ENCODE peak calls at places on chromosomes 12 and 14, in four cellular contexts. U, R, G and Q are unnamed samples.

GRCh38 chr12:96236221-96236822 is 42.1 kb downstream of the ELK3 start:
- DNase-seq in U (peak; percentile 51), R (peak; percentile 45), G (peak; percentile 85), Q (peak; percentile 40)

GRCh38 chr12:14810953-14811483 is 3.0 kb downstream of the SMCO3 start:
- DNase-seq in U (peak; percentile 33), R (no peak), G (no peak), Q (peak; percentile 45)

GRCh38 chr14:99436247-99437180 is 44.1 kb downstream of the SETD3 start:
- DNase-seq in U (peak; percentile 70), R (no peak), G (no peak), Q (peak; percentile 59)

GRCh38 chr12:63042646-63043045 is 107.7 kb upstream of the PPM1H start:
- DNase-seq in U (peak; percentile 27), R (no peak), G (no peak), Q (no peak)

GRCh38 chr12:95633671-95634465 is 82.6 kb upstream of the USP44 start:
- DNase-seq in U (no peak), R (no peak), G (peak; percentile 67), Q (no peak)

GRCh38 chr12:65205886-65206285 is 36.5 kb downstream of the LEMD3 start:
- DNase-seq in U (no peak), R (no peak), G (no peak), Q (no peak)

GRCh38 chr12:58833844-58834243 is 86.5 kb downstream of the LRIG3 start:
- DNase-seq in U (no peak), R (no peak), G (no peak), Q (no peak)

GRCh38 chr12:101186291-101186690 is 23.7 kb downstream of the SLC5A8 start:
- DNase-seq in U (no peak), R (no peak), G (no peak), Q (no peak)

GRCh38 chr12:9906888-9907287 is 25.3 kb downstream of the CLEC2A start:
- DNase-seq in U (no peak), R (no peak), G (no peak), Q (no peak)

GRCh38 chr14:96938946-96939345 is 141.8 kb downstream of the VRK1 start:
- DNase-seq in U (no peak), R (no peak), G (no peak), Q (no peak)
- TF ChIP-seq CTCF in U (no peak), R (peak; percentile 50), G (no peak), Q (peak; percentile 18)

GRCh38 chr14:30270200-30271161 is 288.5 kb upstream of the G2E3 start:
- DNase-seq in U (peak; percentile 81), R (peak; percentile 83), G (peak; percentile 59), Q (peak; percentile 79)
- H3K4me3 ChIP-seq in U (peak overlapping the region; percentile 41), R (no peak overlapping the region), G (peak overlapping the region; percentile 19), Q (peak overlapping the region; percentile 47)

GRCh38 chr14:77026930-77027537 is 1.5 kb downstream of the IRF2BPL start:
- DNase-seq in U (peak; percentile 54), R (peak; percentile 93), G (no peak), Q (no peak)
- H3K27ac ChIP-seq in U (peak overlapping the region; percentile 99), R (peak overlapping the region; percentile 99), G (peak overlapping the region; percentile 99), Q (peak overlapping the region; percentile 97)

GRCh38 chr12:125552223-125552747 is 487.1 kb downstream of the AACS start:
- DNase-seq in U (no peak), R (no peak), G (no peak), Q (no peak)

GRCh38 chr12:125549836-125550235 is 484.6 kb downstream of the AACS start:
- DNase-seq in U (no peak), R (no peak), G (no peak), Q (no peak)

GRCh38 chr12:125544979-125545378 is 479.7 kb downstream of the AACS start:
- DNase-seq in U (no peak), R (no peak), G (no peak), Q (no peak)

GRCh38 chr12:125549171-125549570 is 483.9 kb downstream of the AACS start:
- DNase-seq in U (no peak), R (no peak), G (no peak), Q (no peak)
- TF ChIP-seq CTCF in U (no peak), R (no peak), G (no peak), Q (no peak)

GRCh38 chr12:114676142-114676741 is 7.7 kb downstream of the TBX3 start:
- DNase-seq in U (no peak), R (no peak), G (no peak), Q (no peak)
- H3K4me3 ChIP-seq in U (peak overlapping the region; percentile 15), R (no peak overlapping the region), G (no peak overlapping the region), Q (no peak overlapping the region)

DNA sequence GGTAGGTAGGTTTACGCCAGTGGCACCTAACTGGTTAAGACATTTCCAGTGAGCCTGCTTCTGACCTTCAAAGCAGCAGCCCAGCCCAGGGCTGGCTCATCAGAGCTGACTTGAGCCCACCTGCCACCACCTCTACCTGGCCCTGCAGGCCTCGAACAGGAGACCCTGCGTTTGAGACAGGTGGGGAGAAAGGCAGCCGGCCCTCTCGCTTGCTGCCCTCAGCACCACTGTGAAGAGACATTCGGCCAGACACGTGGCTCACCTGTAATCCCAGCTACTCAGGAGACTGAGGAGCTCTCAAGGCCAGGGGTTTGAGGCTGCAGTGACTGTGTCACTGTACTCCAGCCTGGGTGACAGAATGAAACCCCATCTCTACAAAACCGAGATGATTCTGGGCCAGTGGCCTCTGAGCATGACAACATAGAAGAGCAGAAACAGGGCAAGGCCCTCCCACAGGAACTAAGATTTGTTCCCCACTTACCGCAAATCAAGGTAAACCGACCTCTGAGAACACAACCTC is 74.2 kb downstream of the TESC start:
- DNase-seq in U (no peak), R (no peak), G (peak; percentile 14), Q (no peak)
- H3K27ac ChIP-seq in U (no peak overlapping the region), R (no peak overlapping the region), G (peak overlapping the region; percentile 41), Q (no peak overlapping the region)

GRCh38 chr12:34626363-34627157 is 604.3 kb downstream of the ALG10 start:
- DNase-seq in U (no peak), R (no peak), G (no peak), Q (no peak)

DNA sequence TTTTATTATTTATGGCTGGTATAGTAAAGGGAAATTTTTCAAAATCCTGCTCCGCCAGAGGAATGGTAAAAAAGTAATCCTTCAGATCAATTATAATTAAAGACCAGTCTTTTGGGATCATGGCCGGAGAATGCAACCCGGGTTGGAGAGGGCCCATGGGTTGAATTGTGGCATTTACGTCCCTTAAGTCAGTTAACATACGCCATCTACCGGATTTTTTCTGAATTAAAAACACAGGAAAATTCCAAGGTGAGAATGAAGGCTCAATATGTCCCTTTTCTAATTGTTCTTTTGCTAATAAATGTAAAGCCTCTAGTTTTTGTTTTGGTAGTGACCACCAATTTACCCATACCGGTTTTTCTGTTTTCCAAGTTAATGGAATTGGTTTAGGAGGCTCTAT is 602.8 kb downstream of the ALG10 start:
- DNase-seq in U (no peak), R (no peak), G (no peak), Q (peak; percentile 0)
- TF ChIP-seq CTCF in U (no peak), R (no peak), G (no peak), Q (no peak)